ENCODE peak calls at places on chromosomes 16 and 17, in six cellular contexts. One of them, this sample, is unnamed.

GRCh38 chr17:73394523-73395450 is 83.0 kb upstream of the CDC42EP4 start:
- DNase-seq in GM12878: no peak
- DNase-seq in H1: no peak
- DNase-seq in GM12892: no peak
- DNase-seq in K562: no peak
- DNase-seq in HepG2: no peak
- DNase-seq in this sample: no peak

GRCh38 chr17:65293584-65294183 is 156.5 kb downstream of the RGS9 start:
- DNase-seq in GM12892: no peak
- DNase-seq in HepG2: no peak
- DNase-seq in K562: no peak
- DNase-seq in GM12878: no peak
- DNase-seq in H1: no peak
- DNase-seq in this sample: no peak

GRCh38 chr17:80783461-80783860 is 208.2 kb upstream of the CHMP6 start:
- DNase-seq in GM12892: no peak
- DNase-seq in K562: no peak
- DNase-seq in GM12878: no peak
- DNase-seq in HepG2: no peak
- DNase-seq in H1: no peak
- DNase-seq in this sample: no peak

GRCh38 chr16:68479271-68479670 is 31.0 kb upstream of the SMPD3 start:
- DNase-seq in GM12892: no peak
- DNase-seq in GM12878: no peak
- DNase-seq in H1: no peak
- DNase-seq in HepG2: no peak
- DNase-seq in K562: no peak
- DNase-seq in this sample: no peak

GRCh38 chr17:3002538-3003301 is 60.7 kb downstream of the OR1D5 start:
- DNase-seq in H1: no peak
- DNase-seq in GM12892: peak
- DNase-seq in K562: no peak
- DNase-seq in HepG2: no peak
- DNase-seq in GM12878: peak
- DNase-seq in this sample: peak

GRCh38 chr16:81493755-81494433 is 49.3 kb downstream of the CMIP start:
- DNase-seq in GM12878: no peak
- DNase-seq in K562: peak
- DNase-seq in GM12892: no peak
- DNase-seq in H1: peak
- DNase-seq in HepG2: peak
- DNase-seq in this sample: no peak

GRCh38 chr17:79630821-79631639 is 20.2 kb upstream of the RBFOX3 start:
- DNase-seq in K562: no peak
- DNase-seq in H1: no peak
- DNase-seq in GM12892: peak
- DNase-seq in GM12878: no peak
- DNase-seq in HepG2: no peak
- DNase-seq in this sample: no peak

GRCh38 chr16:19329932-19330331 is 44.4 kb downstream of the CLEC19A start:
- DNase-seq in HepG2: no peak
- DNase-seq in K562: no peak
- DNase-seq in GM12878: no peak
- DNase-seq in GM12892: no peak
- DNase-seq in H1: no peak
- DNase-seq in this sample: no peak

GRCh38 chr17:68029512-68030215 is 5.9 kb upstream of the KPNA2 start:
- DNase-seq in GM12892: no peak
- DNase-seq in GM12878: no peak
- DNase-seq in K562: no peak
- DNase-seq in H1: no peak
- DNase-seq in HepG2: peak
- DNase-seq in this sample: no peak

GRCh38 chr16:61891460-61891859 is 144.8 kb downstream of the CDH8 start:
- DNase-seq in GM12892: no peak
- DNase-seq in HepG2: no peak
- DNase-seq in H1: no peak
- DNase-seq in K562: no peak
- DNase-seq in GM12878: no peak
- DNase-seq in this sample: no peak

GRCh38 chr17:50495918-50496317 is 12.3 kb upstream of the MYCBPAP start:
- DNase-seq in HepG2: no peak
- DNase-seq in GM12878: no peak
- DNase-seq in H1: no peak
- DNase-seq in K562: no peak
- DNase-seq in GM12892: no peak
- DNase-seq in this sample: no peak

GRCh38 chr17:36127199-36127881 is 23.7 kb downstream of the CCL4 start:
- DNase-seq in K562: no peak
- DNase-seq in H1: no peak
- DNase-seq in GM12878: peak
- DNase-seq in HepG2: no peak
- DNase-seq in GM12892: no peak
- DNase-seq in this sample: no peak

GRCh38 chr17:45240905-45241314 is 19.2 kb downstream of the FMNL1 start:
- DNase-seq in H1: no peak
- DNase-seq in GM12878: no peak
- DNase-seq in K562: no peak
- DNase-seq in GM12892: no peak
- DNase-seq in HepG2: no peak
- DNase-seq in this sample: no peak

GRCh38 chr16:69938981-69939820 is 11.9 kb upstream of the CLEC18A start:
- DNase-seq in HepG2: no peak
- DNase-seq in H1: no peak
- DNase-seq in GM12892: no peak
- DNase-seq in K562: no peak
- DNase-seq in GM12878: no peak
- DNase-seq in this sample: no peak

GRCh38 chr17:36597229-36597628 is 4.2 kb upstream of the MRM1 start:
- DNase-seq in K562: peak
- DNase-seq in GM12892: no peak
- DNase-seq in GM12878: no peak
- DNase-seq in H1: no peak
- DNase-seq in HepG2: no peak
- DNase-seq in this sample: no peak

GRCh38 chr17:63911657-63912100 is 621 bp upstream of the CSHL1 start:
- DNase-seq in H1: no peak
- DNase-seq in HepG2: no peak
- DNase-seq in K562: peak
- DNase-seq in GM12892: peak
- DNase-seq in GM12878: no peak
- DNase-seq in this sample: no peak

GRCh38 chr17:75587718-75588545 is at the start of gene MYO15B:
- DNase-seq in H1: no peak
- DNase-seq in K562: peak
- DNase-seq in GM12878: no peak
- DNase-seq in HepG2: no peak
- DNase-seq in GM12892: no peak
- DNase-seq in this sample: peak

GRCh38 chr17:61253937-61254677 is 145.5 kb upstream of the TBX2 start:
- DNase-seq in H1: no peak
- DNase-seq in GM12892: no peak
- DNase-seq in HepG2: no peak
- DNase-seq in K562: no peak
- DNase-seq in GM12878: no peak
- DNase-seq in this sample: no peak

GRCh38 chr16:23254338-23254737 is 47.8 kb upstream of the SCNN1B start:
- DNase-seq in GM12878: no peak
- DNase-seq in K562: peak
- DNase-seq in GM12892: no peak
- DNase-seq in HepG2: no peak
- DNase-seq in H1: no peak
- DNase-seq in this sample: no peak

GRCh38 chr17:56595831-56596740 is 2.6 kb downstream of the NOG start:
- DNase-seq in H1: no peak
- DNase-seq in HepG2: no peak
- DNase-seq in GM12878: no peak
- DNase-seq in K562: no peak
- DNase-seq in GM12892: no peak
- DNase-seq in this sample: no peak

GRCh38 chr17:8175795-8176196 is 384 bp downstream of the TMEM107 start:
- DNase-seq in K562: no peak
- DNase-seq in GM12892: no peak
- DNase-seq in HepG2: no peak
- DNase-seq in GM12878: no peak
- DNase-seq in H1: no peak
- DNase-seq in this sample: no peak

GRCh38 chr17:59451706-59452105 is 113.7 kb upstream of the DHX40 start:
- DNase-seq in GM12878: no peak
- DNase-seq in GM12892: no peak
- DNase-seq in K562: no peak
- DNase-seq in HepG2: no peak
- DNase-seq in H1: no peak
- DNase-seq in this sample: no peak

GRCh38 chr17:1005361-1005946 is 8.5 kb downstream of the TIMM22 start:
- DNase-seq in K562: no peak
- DNase-seq in GM12892: no peak
- DNase-seq in H1: no peak
- DNase-seq in GM12878: no peak
- DNase-seq in HepG2: no peak
- DNase-seq in this sample: no peak

GRCh38 chr17:82588266-82589175 is 59.7 kb downstream of the WDR45B start:
- DNase-seq in GM12892: no peak
- DNase-seq in K562: no peak
- DNase-seq in HepG2: no peak
- DNase-seq in H1: no peak
- DNase-seq in GM12878: no peak
- DNase-seq in this sample: no peak

GRCh38 chr16:20225334-20225733 is 102.0 kb downstream of the GP2 start:
- DNase-seq in GM12878: no peak
- DNase-seq in GM12892: no peak
- DNase-seq in H1: no peak
- DNase-seq in K562: no peak
- DNase-seq in HepG2: no peak
- DNase-seq in this sample: no peak

GRCh38 chr16:68711421-68712139 is 25.5 kb upstream of the CDH1 start:
- DNase-seq in H1: no peak
- DNase-seq in GM12878: no peak
- DNase-seq in K562: peak
- DNase-seq in GM12892: no peak
- DNase-seq in HepG2: no peak
- DNase-seq in this sample: no peak

GRCh38 chr17:6541886-6542285 is 14.5 kb downstream of the PITPNM3 start:
- DNase-seq in H1: no peak
- DNase-seq in GM12892: no peak
- DNase-seq in GM12878: no peak
- DNase-seq in K562: no peak
- DNase-seq in HepG2: no peak
- DNase-seq in this sample: no peak

GRCh38 chr16:49698931-49699715 is 156.8 kb downstream of the ZNF423 start:
- DNase-seq in GM12878: no peak
- DNase-seq in HepG2: no peak
- DNase-seq in H1: no peak
- DNase-seq in GM12892: no peak
- DNase-seq in K562: no peak
- DNase-seq in this sample: no peak

GRCh38 chr17:74715144-74715543 is 2.4 kb upstream of the CD300LF start:
- DNase-seq in HepG2: peak
- DNase-seq in H1: no peak
- DNase-seq in GM12878: no peak
- DNase-seq in GM12892: no peak
- DNase-seq in K562: peak
- DNase-seq in this sample: no peak

GRCh38 chr16:10326647-10327046 is 59.2 kb upstream of the ATF7IP2 start:
- DNase-seq in HepG2: no peak
- DNase-seq in K562: no peak
- DNase-seq in H1: no peak
- DNase-seq in GM12892: no peak
- DNase-seq in GM12878: no peak
- DNase-seq in this sample: no peak

GRCh38 chr17:46818319-46818928 is at the start of gene WNT3:
- DNase-seq in GM12892: peak
- DNase-seq in H1: no peak
- DNase-seq in K562: peak
- DNase-seq in GM12878: no peak
- DNase-seq in HepG2: no peak
- DNase-seq in this sample: peak
- TF ChIP-seq TAF1 in GM12892: no peak
- TF ChIP-seq TAF1 in H1: no peak
- TF ChIP-seq TAF1 in K562: no peak
- TF ChIP-seq TAF1 in GM12878: no peak
- TF ChIP-seq TAF1 in HepG2: no peak
- TF ChIP-seq TAF1 in this sample: no peak

GRCh38 chr16:2904100-2904921 is 7.4 kb upstream of the FLYWCH1 start:
- DNase-seq in GM12892: peak
- DNase-seq in GM12878: no peak
- DNase-seq in K562: peak
- DNase-seq in H1: no peak
- DNase-seq in HepG2: peak
- DNase-seq in this sample: peak
- TF ChIP-seq POLR2A in GM12892: no peak
- TF ChIP-seq POLR2A in GM12878: peak
- TF ChIP-seq POLR2A in K562: peak
- TF ChIP-seq POLR2A in H1: no peak
- TF ChIP-seq POLR2A in HepG2: peak
- TF ChIP-seq POLR2A in this sample: no peak

GRCh38 chr17:15403276-15403939 is 62.0 kb upstream of the TEKT3 start:
- DNase-seq in K562: no peak
- DNase-seq in H1: no peak
- DNase-seq in GM12892: no peak
- DNase-seq in HepG2: no peak
- DNase-seq in GM12878: no peak
- DNase-seq in this sample: no peak
- TF ChIP-seq TAF1 in K562: no peak
- TF ChIP-seq TAF1 in H1: no peak
- TF ChIP-seq TAF1 in GM12892: no peak
- TF ChIP-seq TAF1 in HepG2: no peak
- TF ChIP-seq TAF1 in GM12878: no peak
- TF ChIP-seq TAF1 in this sample: no peak

GRCh38 chr16:29816694-29817441 is 916 bp downstream of the PAGR1 start:
- DNase-seq in H1: no peak
- DNase-seq in K562: peak
- DNase-seq in GM12878: no peak
- DNase-seq in HepG2: peak
- DNase-seq in GM12892: peak
- DNase-seq in this sample: peak
- TF ChIP-seq POLR2A in H1: peak
- TF ChIP-seq POLR2A in K562: no peak
- TF ChIP-seq POLR2A in GM12878: no peak
- TF ChIP-seq POLR2A in HepG2: no peak
- TF ChIP-seq POLR2A in GM12892: no peak
- TF ChIP-seq POLR2A in this sample: no peak

DNA sequence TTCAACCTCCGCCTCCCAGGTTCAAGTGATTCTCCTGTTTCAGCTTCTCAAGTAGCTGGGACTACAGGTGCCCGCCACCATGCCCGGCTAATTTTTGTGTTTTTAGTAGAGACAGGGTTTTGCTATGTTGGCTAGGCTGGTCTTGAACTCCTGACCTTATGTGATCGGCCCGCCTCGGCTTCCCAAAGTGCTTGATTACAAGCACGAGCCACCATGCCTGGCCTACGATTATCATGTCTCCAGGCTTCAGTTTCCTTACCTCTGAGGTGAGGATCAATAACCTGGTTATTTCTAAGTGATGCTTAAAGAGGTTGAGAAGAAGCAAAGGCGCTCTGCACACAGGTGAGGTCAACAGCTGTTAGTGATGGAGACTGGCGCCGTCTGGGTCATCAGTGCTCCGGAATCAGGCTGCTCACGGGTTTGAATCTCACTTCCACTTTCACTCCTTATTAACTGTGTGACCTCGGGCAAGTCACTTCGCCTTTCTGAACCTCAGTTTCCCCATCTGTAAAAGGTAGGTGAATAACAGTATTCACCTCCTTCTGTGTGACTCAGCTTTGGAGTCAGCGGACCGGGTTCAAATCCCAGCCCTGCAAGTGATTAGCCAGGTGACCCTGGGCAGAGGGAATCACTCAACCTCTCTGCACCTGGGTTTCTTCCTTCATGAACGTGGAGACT is 745 bp upstream of the ABCC1 start:
- DNase-seq in HepG2: peak
- DNase-seq in GM12892: peak
- DNase-seq in K562: no peak
- DNase-seq in GM12878: no peak
- DNase-seq in H1: no peak
- DNase-seq in this sample: peak
- TF ChIP-seq TAF1 in HepG2: no peak
- TF ChIP-seq TAF1 in GM12892: no peak
- TF ChIP-seq TAF1 in K562: no peak
- TF ChIP-seq TAF1 in GM12878: no peak
- TF ChIP-seq TAF1 in H1: no peak
- TF ChIP-seq TAF1 in this sample: no peak